ENCODE peak calls at places on chromosomes 1 and 21, in ten cellular contexts. Q is neural crest cell, O is uterus, T is colonic mucosa, J is HCT116, D is H9, L is nephron progenitor cell, R is mesothelial cell of epicardium, B is Calu3, U is left lung. G is an unnamed sample.

GRCh38 chr1:149942207-149942606 is 5.5 kb upstream of the MTMR11 start:
- DNase-seq in Q (peak), O (no peak), T (no peak), J (no peak), D (peak), L (peak), R (no peak), B (no peak), U (no peak), G (no peak)

GRCh38 chr1:23452011-23452411 is 27.5 kb upstream of the TCEA3 start:
- DNase-seq in Q (no peak), O (no peak), T (peak), J (peak), D (no peak), L (no peak), R (no peak), B (peak), U (peak), G (no peak)

GRCh38 chr1:107252271-107252670 is 111.4 kb downstream of the NTNG1 start:
- DNase-seq in Q (no peak), O (no peak), T (no peak), J (no peak), D (no peak), L (no peak), R (no peak), B (no peak), U (no peak), G (no peak)

GRCh38 chr21:36499578-36500471 is 19.9 kb upstream of the CLDN14 start:
- DNase-seq in Q (no peak), O (peak), T (peak), J (no peak), D (no peak), L (no peak), R (no peak), B (no peak), U (no peak), G (no peak)

GRCh38 chr1:88188038-88188437 is 496.0 kb upstream of the PKN2 start:
- DNase-seq in Q (no peak), O (no peak), T (no peak), J (no peak), D (no peak), L (no peak), R (no peak), B (no peak), U (no peak), G (no peak)

GRCh38 chr21:34093083-34093482 is 19.7 kb downstream of the MRPS6 start:
- DNase-seq in Q (no peak), O (no peak), T (no peak), J (no peak), D (no peak), L (no peak), R (no peak), B (no peak), U (no peak), G (no peak)

GRCh38 chr1:55669308-55669707 is 454.1 kb upstream of the USP24 start:
- DNase-seq in Q (no peak), O (peak), T (no peak), J (no peak), D (no peak), L (no peak), R (no peak), B (no peak), U (no peak), G (no peak)

GRCh38 chr1:99266731-99267130 is 2.4 kb downstream of the PLPPR4 start:
- DNase-seq in Q (no peak), O (no peak), T (no peak), J (no peak), D (no peak), L (no peak), R (no peak), B (no peak), U (no peak), G (no peak)

GRCh38 chr1:98322966-98323365 is 338.6 kb upstream of the SNX7 start:
- DNase-seq in Q (no peak), O (no peak), T (no peak), J (no peak), D (no peak), L (no peak), R (no peak), B (no peak), U (no peak), G (no peak)

GRCh38 chr1:15958788-15959187 is 17.1 kb downstream of the ZBTB17 start:
- DNase-seq in Q (no peak), O (no peak), T (no peak), J (no peak), D (no peak), L (no peak), R (no peak), B (no peak), U (no peak), G (no peak)

GRCh38 chr1:70706381-70707173 is 295.5 kb downstream of the CTH start:
- DNase-seq in Q (no peak), O (no peak), T (no peak), J (no peak), D (peak), L (peak), R (no peak), B (no peak), U (peak), G (no peak)

GRCh38 chr1:1678581-1679380 is 13.8 kb downstream of the SLC35E2B start:
- DNase-seq in Q (no peak), O (no peak), T (peak), J (no peak), D (peak), L (no peak), R (no peak), B (peak), U (peak), G (peak)

GRCh38 chr1:55464550-55464949 is 249.4 kb upstream of the USP24 start:
- DNase-seq in Q (no peak), O (no peak), T (no peak), J (no peak), D (no peak), L (no peak), R (no peak), B (no peak), U (no peak), G (no peak)

GRCh38 chr1:174032823-174033222 is 10.7 kb upstream of the RC3H1 start:
- DNase-seq in Q (no peak), O (no peak), T (no peak), J (no peak), D (no peak), L (no peak), R (no peak), B (no peak), U (no peak), G (no peak)

GRCh38 chr1:114093624-114094302 is 59.9 kb downstream of the SYT6 start:
- DNase-seq in Q (no peak), O (no peak), T (no peak), J (peak), D (no peak), L (no peak), R (no peak), B (no peak), U (no peak), G (no peak)

GRCh38 chr1:219427989-219428388 is 184.9 kb downstream of the ZC3H11B start:
- DNase-seq in Q (no peak), O (no peak), T (no peak), J (no peak), D (no peak), L (no peak), R (no peak), B (no peak), U (no peak), G (no peak)

GRCh38 chr1:1907098-1907736 is 7.8 kb upstream of the CALML6 start:
- DNase-seq in Q (no peak), O (no peak), T (peak), J (peak), D (peak), L (no peak), R (no peak), B (no peak), U (no peak), G (peak)

GRCh38 chr21:44416193-44416592 is 39.1 kb upstream of the LRRC3 start:
- DNase-seq in Q (no peak), O (no peak), T (no peak), J (no peak), D (no peak), L (no peak), R (no peak), B (no peak), U (peak), G (no peak)

GRCh38 chr1:170716835-170717429 is 53.0 kb downstream of the PRRX1 start:
- DNase-seq in Q (no peak), O (no peak), T (no peak), J (no peak), D (no peak), L (no peak), R (no peak), B (no peak), U (no peak), G (no peak)

GRCh38 chr1:21244986-21245687 is 45.1 kb downstream of the ECE1 start:
- DNase-seq in Q (no peak), O (no peak), T (no peak), J (no peak), D (peak), L (no peak), R (no peak), B (no peak), U (no peak), G (no peak)
- TF ChIP-seq CTCF in Q (peak), O (no peak), T (no peak), J (peak), D (peak), L (peak), R (no peak), B (peak), U (peak), G (no peak)

GRCh38 chr1:7576946-7577657 is 194.0 kb upstream of the VAMP3 start:
- DNase-seq in Q (no peak), O (no peak), T (no peak), J (peak), D (peak), L (peak), R (peak), B (peak), U (peak), G (no peak)
- TF ChIP-seq CTCF in Q (peak), O (no peak), T (no peak), J (peak), D (peak), L (no peak), R (no peak), B (no peak), U (no peak), G (no peak)

GRCh38 chr1:18332626-18333025 is 148.1 kb upstream of the KLHDC7A start:
- DNase-seq in Q (no peak), O (no peak), T (no peak), J (no peak), D (no peak), L (no peak), R (no peak), B (no peak), U (no peak), G (no peak)
- TF ChIP-seq CTCF in Q (no peak), O (no peak), T (no peak), J (no peak), D (no peak), L (no peak), R (no peak), B (no peak), U (no peak), G (no peak)

GRCh38 chr1:247332901-247333361 is 1.3 kb upstream of the ZNF496 start:
- DNase-seq in Q (no peak), O (no peak), T (peak), J (no peak), D (no peak), L (no peak), R (no peak), B (no peak), U (peak), G (no peak)
- TF ChIP-seq CTCF in Q (no peak), O (no peak), T (no peak), J (no peak), D (no peak), L (no peak), R (no peak), B (no peak), U (no peak), G (no peak)

GRCh38 chr1:18635070-18635577 is 4.5 kb downstream of the PAX7 start:
- DNase-seq in Q (no peak), O (no peak), T (no peak), J (no peak), D (no peak), L (no peak), R (no peak), B (no peak), U (no peak), G (no peak)

GRCh38 chr1:18637553-18637960 is 6.9 kb downstream of the PAX7 start:
- DNase-seq in Q (no peak), O (no peak), T (no peak), J (no peak), D (peak), L (no peak), R (no peak), B (no peak), U (no peak), G (no peak)

GRCh38 chr1:18636762-18637552 is 6.3 kb downstream of the PAX7 start:
- DNase-seq in Q (no peak), O (no peak), T (no peak), J (no peak), D (peak), L (no peak), R (no peak), B (no peak), U (no peak), G (no peak)

GRCh38 chr1:18634276-18634675 is 3.6 kb downstream of the PAX7 start:
- DNase-seq in Q (no peak), O (no peak), T (no peak), J (no peak), D (no peak), L (no peak), R (no peak), B (no peak), U (no peak), G (no peak)

GRCh38 chr1:18635833-18636671 is 5.4 kb downstream of the PAX7 start:
- DNase-seq in Q (no peak), O (no peak), T (no peak), J (no peak), D (peak), L (peak), R (no peak), B (no peak), U (no peak), G (no peak)
- TF ChIP-seq CTCF in Q (peak), O (no peak), T (no peak), J (no peak), D (peak), L (peak), R (no peak), B (no peak), U (no peak), G (no peak)

GRCh38 chr1:36382669-36383068 is 3.1 kb downstream of the STK40 start:
- DNase-seq in Q (no peak), O (no peak), T (no peak), J (no peak), D (no peak), L (no peak), R (no peak), B (no peak), U (no peak), G (no peak)

GRCh38 chr1:36382231-36382630 is 3.5 kb downstream of the STK40 start:
- DNase-seq in Q (no peak), O (no peak), T (no peak), J (no peak), D (no peak), L (no peak), R (no peak), B (no peak), U (no peak), G (no peak)

GRCh38 chr1:36384542-36385409 is 948 bp downstream of the STK40 start:
- DNase-seq in Q (no peak), O (peak), T (peak), J (peak), D (peak), L (peak), R (no peak), B (peak), U (peak), G (no peak)

GRCh38 chr1:36381405-36381804 is 4.3 kb downstream of the STK40 start:
- DNase-seq in Q (no peak), O (no peak), T (no peak), J (no peak), D (no peak), L (no peak), R (no peak), B (no peak), U (no peak), G (no peak)

DNA sequence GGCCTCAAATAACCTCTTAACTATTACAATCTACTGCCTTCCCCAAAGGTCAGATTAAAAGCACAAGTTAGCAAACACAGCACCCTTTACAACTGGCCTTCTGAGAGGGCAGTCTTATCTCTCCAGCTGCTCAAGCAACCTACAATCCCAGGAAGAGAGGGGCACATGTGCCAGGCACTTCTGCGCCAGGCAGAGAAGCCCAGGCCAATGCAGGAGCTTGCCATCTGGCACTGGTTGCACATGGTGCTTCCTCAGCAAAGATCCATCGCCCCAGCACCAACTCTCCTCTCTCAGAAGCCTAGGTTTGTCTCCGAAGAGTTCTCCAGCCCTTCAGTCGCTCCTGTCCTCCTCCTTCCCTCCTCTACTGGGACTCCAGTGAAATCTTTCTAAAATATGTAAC is 2.5 kb downstream of the STK40 start:
- DNase-seq in Q (no peak), O (no peak), T (no peak), J (no peak), D (no peak), L (no peak), R (no peak), B (no peak), U (no peak), G (no peak)
- TF ChIP-seq CTCF in Q (no peak), O (no peak), T (no peak), J (no peak), D (no peak), L (no peak), R (no peak), B (no peak), U (no peak), G (no peak)

GRCh38 chr1:177495878-177496277 is 325.1 kb downstream of the BRINP2 start:
- DNase-seq in Q (no peak), O (no peak), T (no peak), J (no peak), D (no peak), L (no peak), R (no peak), B (no peak), U (no peak), G (no peak)
- TF ChIP-seq CTCF in Q (no peak), O (no peak), T (no peak), J (peak), D (peak), L (no peak), R (no peak), B (no peak), U (no peak), G (no peak)

DNA sequence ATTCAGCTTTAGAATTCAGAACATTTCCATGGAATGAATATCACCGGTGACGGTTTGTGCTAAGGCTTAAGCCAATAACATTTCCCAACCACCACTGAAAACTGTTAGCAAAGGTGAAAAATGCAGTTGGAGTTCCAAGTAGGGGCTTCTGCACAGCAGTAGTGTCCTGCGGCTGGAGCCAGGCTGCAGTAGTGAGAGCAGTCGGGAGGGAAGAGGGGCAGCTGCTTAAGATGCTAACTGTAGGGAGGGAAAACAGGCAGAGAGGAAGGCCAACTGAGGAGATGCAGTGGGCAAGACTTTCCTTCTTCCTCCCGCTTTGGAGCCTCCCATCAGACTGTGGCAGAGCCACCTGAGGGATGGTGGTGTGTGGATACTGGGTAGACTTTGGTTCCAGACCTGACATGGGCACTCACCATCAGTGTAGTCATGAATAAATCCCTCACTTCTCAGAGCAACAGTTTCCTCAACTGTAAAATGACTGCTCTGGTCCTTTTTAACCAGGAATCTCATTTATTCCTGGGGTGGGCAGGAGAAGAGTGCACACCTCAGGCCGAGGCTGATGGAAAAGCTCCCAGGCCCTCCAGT is 3.2 kb downstream of the F3 start:
- DNase-seq in Q (no peak), O (no peak), T (no peak), J (no peak), D (no peak), L (no peak), R (no peak), B (no peak), U (no peak), G (no peak)
- TF ChIP-seq CTCF in Q (no peak), O (no peak), T (no peak), J (no peak), D (no peak), L (no peak), R (no peak), B (no peak), U (no peak), G (no peak)